ENCODE peak calls at places on chromosomes 12 and 14, in seven cellular contexts. M is IMR-90, L is H1, X is A549, G is K562, V is HCT116, H is GM12878. T is an unnamed sample.

GRCh38 chr14:103374121-103374520 is 11.1 kb upstream of the MARK3 start:
- DNase-seq in M (no peak), L (no peak), X (no peak), G (no peak), V (no peak), H (no peak), T (no peak)

GRCh38 chr14:104103061-104104005 is 17.8 kb downstream of the ASPG start:
- DNase-seq in M (no peak), L (no peak), X (no peak), G (no peak), V (no peak), H (no peak), T (no peak)

GRCh38 chr14:35875296-35875695 is 49.2 kb downstream of the BRMS1L start:
- DNase-seq in M (peak), L (no peak), X (no peak), G (no peak), V (no peak), H (no peak), T (no peak)

GRCh38 chr12:104718581-104718980 is 239.5 kb downstream of the SLC41A2 start:
- DNase-seq in M (peak), L (no peak), X (no peak), G (no peak), V (no peak), H (no peak), T (no peak)

GRCh38 chr12:82648510-82648909 is 38.2 kb upstream of the TMTC2 start:
- DNase-seq in M (no peak), L (no peak), X (no peak), G (no peak), V (no peak), H (no peak), T (no peak)

GRCh38 chr12:232731-233614 is 19.0 kb upstream of the SLC6A12 start:
- DNase-seq in M (no peak), L (no peak), X (no peak), G (no peak), V (no peak), H (no peak), T (no peak)

GRCh38 chr12:68290126-68290525 is 36.7 kb upstream of the IL22 start:
- DNase-seq in M (no peak), L (no peak), X (no peak), G (no peak), V (no peak), H (peak), T (no peak)

GRCh38 chr14:103834956-103835355 is 12.4 kb downstream of the PPP1R13B start:
- DNase-seq in M (no peak), L (no peak), X (no peak), G (no peak), V (no peak), H (no peak), T (no peak)

GRCh38 chr12:76945867-76946266 is 67.0 kb upstream of the CSRP2 start:
- DNase-seq in M (peak), L (no peak), X (no peak), G (no peak), V (no peak), H (no peak), T (no peak)

GRCh38 chr14:72892879-72893635 is 844 bp downstream of the DPF3 start:
- DNase-seq in M (no peak), L (peak), X (no peak), G (peak), V (no peak), H (no peak), T (no peak)

GRCh38 chr14:104265918-104266642 is 127.7 kb downstream of the KIF26A start:
- DNase-seq in M (no peak), L (no peak), X (no peak), G (no peak), V (no peak), H (no peak), T (no peak)

GRCh38 chr14:91288876-91289275 is 44.4 kb upstream of the GPR68 start:
- DNase-seq in M (no peak), L (no peak), X (no peak), G (no peak), V (no peak), H (no peak), T (no peak)

GRCh38 chr14:91284146-91284790 is 39.8 kb upstream of the GPR68 start:
- DNase-seq in M (peak), L (no peak), X (no peak), G (no peak), V (no peak), H (no peak), T (no peak)

GRCh38 chr14:91283666-91284065 is 39.2 kb upstream of the GPR68 start:
- DNase-seq in M (peak), L (no peak), X (no peak), G (no peak), V (no peak), H (no peak), T (no peak)

GRCh38 chr14:91284791-91285548 is 40.5 kb upstream of the GPR68 start:
- DNase-seq in M (no peak), L (no peak), X (no peak), G (no peak), V (no peak), H (no peak), T (no peak)

GRCh38 chr14:91286530-91286937 is 42.0 kb upstream of the GPR68 start:
- DNase-seq in M (peak), L (peak), X (peak), G (peak), V (peak), H (peak), T (peak)
- TF ChIP-seq CEBPB in M (no peak), L (no peak), X (no peak), G (no peak), V (no peak), H (no peak), T (no peak)

GRCh38 chr12:16603265-16603915 is 2.6 kb downstream of the LMO3 start:
- DNase-seq in M (no peak), L (no peak), X (no peak), G (no peak), V (no peak), H (no peak), T (no peak)
- TF ChIP-seq CEBPB in M (no peak), L (no peak), X (no peak), G (no peak), V (no peak), H (no peak), T (no peak)

GRCh38 chr12:6827437-6827894 is 741 bp upstream of the P3H3 start:
- DNase-seq in M (peak), L (peak), X (peak), G (peak), V (peak), H (no peak), T (peak)

GRCh38 chr12:6828671-6829531 is 694 bp downstream of the P3H3 start:
- DNase-seq in M (peak), L (peak), X (peak), G (peak), V (no peak), H (no peak), T (no peak)

GRCh38 chr12:6826734-6827436 is 1.3 kb upstream of the P3H3 start:
- DNase-seq in M (no peak), L (no peak), X (no peak), G (no peak), V (no peak), H (no peak), T (no peak)

GRCh38 chr12:6829532-6830220 is 1.5 kb downstream of the P3H3 start:
- DNase-seq in M (peak), L (peak), X (peak), G (no peak), V (peak), H (no peak), T (peak)

DNA sequence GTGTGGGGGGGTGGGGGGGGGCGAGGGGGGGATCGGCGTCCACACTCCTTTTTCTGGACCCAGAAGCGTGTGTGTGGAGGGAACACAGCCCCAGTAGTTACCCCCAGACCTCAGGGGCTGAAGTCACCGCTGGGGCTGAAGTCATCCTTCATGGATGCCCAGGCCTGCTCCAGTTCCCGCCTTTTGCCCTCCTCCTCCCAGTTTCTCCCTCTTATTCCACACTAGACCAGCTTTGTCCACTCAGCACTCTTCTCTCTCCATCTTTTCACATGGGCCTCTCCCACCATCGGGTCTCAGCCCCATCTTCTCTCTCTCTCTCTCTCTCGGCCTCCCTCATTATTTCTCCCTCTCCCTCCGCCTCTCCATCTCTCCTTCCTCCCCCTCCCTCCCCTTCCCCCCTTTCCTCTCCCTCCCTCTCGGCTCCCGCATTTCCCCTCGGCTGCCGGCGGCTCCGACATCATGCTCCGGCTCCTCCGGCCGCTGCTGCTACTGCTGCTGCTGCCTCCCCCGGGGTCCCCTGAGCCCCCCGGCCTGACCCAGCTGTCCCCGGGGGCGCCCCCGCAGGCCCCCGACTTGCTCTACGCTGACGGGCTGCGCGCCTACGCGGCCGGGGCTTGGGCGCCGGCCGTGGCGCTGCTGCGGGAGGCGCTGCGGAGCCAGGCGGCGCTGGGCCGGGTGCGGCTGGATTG is at the start of gene P3H3:
- DNase-seq in M (peak), L (peak), X (peak), G (peak), V (no peak), H (no peak), T (peak)
- TF ChIP-seq CEBPB in M (no peak), L (no peak), X (no peak), G (no peak), V (no peak), H (no peak), T (no peak)

GRCh38 chr12:52440821-52441319 is 6.7 kb upstream of the KRT75 start:
- DNase-seq in M (peak), L (no peak), X (peak), G (no peak), V (peak), H (no peak), T (no peak)

GRCh38 chr12:52439845-52440244 is 5.7 kb upstream of the KRT75 start:
- DNase-seq in M (no peak), L (no peak), X (no peak), G (no peak), V (no peak), H (no peak), T (no peak)

GRCh38 chr12:52442600-52443061 is 8.5 kb upstream of the KRT75 start:
- DNase-seq in M (peak), L (peak), X (peak), G (no peak), V (peak), H (no peak), T (no peak)

GRCh38 chr12:52439420-52439819 is 5.2 kb upstream of the KRT75 start:
- DNase-seq in M (no peak), L (no peak), X (no peak), G (no peak), V (no peak), H (no peak), T (no peak)

DNA sequence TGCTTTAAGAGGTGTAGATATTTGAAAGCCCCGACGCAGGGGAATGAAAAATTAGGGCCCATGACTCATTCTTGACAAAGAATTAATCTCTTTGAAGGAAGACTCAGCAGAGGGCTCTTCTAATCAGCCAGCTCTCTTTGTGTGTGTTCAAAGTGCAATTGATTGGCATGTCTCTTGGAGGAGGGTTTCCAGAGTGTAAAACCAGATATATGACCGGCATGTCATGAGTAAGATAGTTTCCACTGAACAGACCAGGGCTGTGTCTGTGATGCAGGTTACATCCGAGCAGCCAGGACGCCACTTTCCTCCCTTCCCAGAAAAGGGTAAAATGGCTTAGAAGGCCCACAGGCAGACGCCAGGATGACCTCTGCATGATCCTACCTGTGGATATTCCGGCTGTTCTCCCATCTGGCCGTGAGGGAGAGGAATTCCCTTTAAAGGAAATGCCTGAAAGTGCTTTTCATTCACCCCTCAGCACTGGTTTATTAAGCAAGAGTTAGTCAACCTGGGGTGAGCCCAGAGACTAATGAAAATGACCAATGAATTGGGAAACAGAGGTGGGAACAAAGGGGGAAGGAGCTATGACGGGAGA is 7.2 kb upstream of the KRT75 start:
- DNase-seq in M (peak), L (no peak), X (peak), G (no peak), V (peak), H (no peak), T (peak)
- TF ChIP-seq CEBPB in M (no peak), L (no peak), X (no peak), G (no peak), V (peak), H (no peak), T (no peak)

GRCh38 chr12:6700646-6701051 is at the start of gene PIANP:
- DNase-seq in M (peak), L (peak), X (no peak), G (peak), V (no peak), H (no peak), T (no peak)
- TF ChIP-seq CEBPB in M (no peak), L (no peak), X (no peak), G (no peak), V (no peak), H (no peak), T (no peak)

GRCh38 chr12:64610092-64610659 is at the start of gene RASSF3:
- DNase-seq in M (peak), L (peak), X (peak), G (peak), V (peak), H (no peak), T (peak)
- TF ChIP-seq CEBPB in M (no peak), L (no peak), X (no peak), G (no peak), V (no peak), H (no peak), T (no peak)

GRCh38 chr14:95363468-95363954 is 43.8 kb upstream of the CLMN start:
- DNase-seq in M (no peak), L (peak), X (no peak), G (no peak), V (no peak), H (peak), T (no peak)
- TF ChIP-seq CEBPB in M (no peak), L (no peak), X (no peak), G (no peak), V (no peak), H (no peak), T (no peak)

T was measured in HepG2.